ENCODE peak calls at places on chromosomes 1 and 21, in seven cellular contexts. One of them, this sample, is unnamed.

GRCh38 chr1:6770727-6771567 is 14.3 kb upstream of the CAMTA1 start:
- DNase-seq in upper lobe of right lung: no peak
- DNase-seq in GM04504: no peak
- DNase-seq in NCI-H1092 treated with DMSO at 0.1 percent for 48 hours: no peak
- DNase-seq in spleen: no peak
- DNase-seq in cardiac fibroblast: peak; percentile 39
- DNase-seq in heart left ventricle: no peak
- DNase-seq in this sample: peak; percentile 59

GRCh38 chr1:61752921-61753389 is 10.7 kb downstream of the PATJ start:
- DNase-seq in upper lobe of right lung: no peak
- DNase-seq in GM04504: no peak
- DNase-seq in NCI-H1092 treated with DMSO at 0.1 percent for 48 hours: no peak
- DNase-seq in spleen: no peak
- DNase-seq in cardiac fibroblast: no peak
- DNase-seq in heart left ventricle: no peak
- DNase-seq in this sample: no peak

GRCh38 chr1:113963281-113963906 is 15.9 kb upstream of the OLFML3 start:
- DNase-seq in upper lobe of right lung: no peak
- DNase-seq in GM04504: no peak
- DNase-seq in NCI-H1092 treated with DMSO at 0.1 percent for 48 hours: no peak
- DNase-seq in spleen: no peak
- DNase-seq in cardiac fibroblast: peak; percentile 38
- DNase-seq in heart left ventricle: no peak
- DNase-seq in this sample: no peak

GRCh38 chr1:153509036-153509435 is 26.8 kb downstream of the S100A6 start:
- DNase-seq in upper lobe of right lung: no peak
- DNase-seq in GM04504: no peak
- DNase-seq in NCI-H1092 treated with DMSO at 0.1 percent for 48 hours: no peak
- DNase-seq in spleen: no peak
- DNase-seq in cardiac fibroblast: no peak
- DNase-seq in heart left ventricle: no peak
- DNase-seq in this sample: no peak

GRCh38 chr1:234975122-234975940 is 153.3 kb downstream of the TOMM20 start:
- DNase-seq in upper lobe of right lung: peak; percentile 15
- DNase-seq in GM04504: peak; percentile 89
- DNase-seq in NCI-H1092 treated with DMSO at 0.1 percent for 48 hours: peak; percentile 76
- DNase-seq in spleen: no peak
- DNase-seq in cardiac fibroblast: peak; percentile 96
- DNase-seq in heart left ventricle: no peak
- DNase-seq in this sample: peak; percentile 85

GRCh38 chr1:219773775-219774174 is 154.6 kb downstream of the SLC30A10 start:
- DNase-seq in upper lobe of right lung: no peak
- DNase-seq in GM04504: no peak
- DNase-seq in NCI-H1092 treated with DMSO at 0.1 percent for 48 hours: no peak
- DNase-seq in spleen: no peak
- DNase-seq in cardiac fibroblast: no peak
- DNase-seq in heart left ventricle: no peak
- DNase-seq in this sample: no peak

GRCh38 chr1:59520759-59521442 is 224.0 kb downstream of the FGGY start:
- DNase-seq in upper lobe of right lung: no peak
- DNase-seq in GM04504: no peak
- DNase-seq in NCI-H1092 treated with DMSO at 0.1 percent for 48 hours: no peak
- DNase-seq in spleen: no peak
- DNase-seq in cardiac fibroblast: peak; percentile 89
- DNase-seq in heart left ventricle: peak; percentile 25
- DNase-seq in this sample: no peak

GRCh38 chr1:117284408-117285215 is 73.9 kb upstream of the VTCN1 start:
- DNase-seq in upper lobe of right lung: no peak
- DNase-seq in GM04504: peak; percentile 41
- DNase-seq in NCI-H1092 treated with DMSO at 0.1 percent for 48 hours: peak; percentile 72
- DNase-seq in spleen: no peak
- DNase-seq in cardiac fibroblast: peak; percentile 65
- DNase-seq in heart left ventricle: no peak
- DNase-seq in this sample: no peak

GRCh38 chr1:202623075-202623474 is 87.2 kb downstream of the SYT2 start:
- DNase-seq in upper lobe of right lung: no peak
- DNase-seq in GM04504: no peak
- DNase-seq in NCI-H1092 treated with DMSO at 0.1 percent for 48 hours: no peak
- DNase-seq in spleen: peak; percentile 67
- DNase-seq in cardiac fibroblast: peak; percentile 64
- DNase-seq in heart left ventricle: peak; percentile 38
- DNase-seq in this sample: peak; percentile 88

GRCh38 chr1:92096317-92096716 is 16.2 kb downstream of the BTBD8 start:
- DNase-seq in upper lobe of right lung: no peak
- DNase-seq in GM04504: no peak
- DNase-seq in NCI-H1092 treated with DMSO at 0.1 percent for 48 hours: no peak
- DNase-seq in spleen: no peak
- DNase-seq in cardiac fibroblast: no peak
- DNase-seq in heart left ventricle: no peak
- DNase-seq in this sample: no peak

GRCh38 chr1:27504588-27505419 is 14.8 kb upstream of the WASF2 start:
- DNase-seq in upper lobe of right lung: no peak
- DNase-seq in GM04504: no peak
- DNase-seq in NCI-H1092 treated with DMSO at 0.1 percent for 48 hours: no peak
- DNase-seq in spleen: peak; percentile 90
- DNase-seq in cardiac fibroblast: peak; percentile 91
- DNase-seq in heart left ventricle: peak; percentile 91
- DNase-seq in this sample: peak; percentile 86

GRCh38 chr1:95183952-95184351 is 50.1 kb upstream of the RWDD3 start:
- DNase-seq in upper lobe of right lung: no peak
- DNase-seq in GM04504: no peak
- DNase-seq in NCI-H1092 treated with DMSO at 0.1 percent for 48 hours: no peak
- DNase-seq in spleen: no peak
- DNase-seq in cardiac fibroblast: peak; percentile 6
- DNase-seq in heart left ventricle: no peak
- DNase-seq in this sample: no peak

GRCh38 chr21:45042664-45043161 is 31.7 kb upstream of the ADARB1 start:
- DNase-seq in upper lobe of right lung: no peak
- DNase-seq in GM04504: no peak
- DNase-seq in NCI-H1092 treated with DMSO at 0.1 percent for 48 hours: no peak
- DNase-seq in spleen: no peak
- DNase-seq in cardiac fibroblast: no peak
- DNase-seq in heart left ventricle: no peak
- DNase-seq in this sample: no peak

GRCh38 chr1:234556245-234556943 is 53.6 kb downstream of the IRF2BP2 start:
- DNase-seq in upper lobe of right lung: no peak
- DNase-seq in GM04504: no peak
- DNase-seq in NCI-H1092 treated with DMSO at 0.1 percent for 48 hours: no peak
- DNase-seq in spleen: no peak
- DNase-seq in cardiac fibroblast: no peak
- DNase-seq in heart left ventricle: no peak
- DNase-seq in this sample: no peak

GRCh38 chr1:109488201-109488600 is 4.5 kb downstream of the ATXN7L2 start:
- DNase-seq in upper lobe of right lung: no peak
- DNase-seq in GM04504: no peak
- DNase-seq in NCI-H1092 treated with DMSO at 0.1 percent for 48 hours: no peak
- DNase-seq in spleen: no peak
- DNase-seq in cardiac fibroblast: no peak
- DNase-seq in heart left ventricle: no peak
- DNase-seq in this sample: no peak

GRCh38 chr1:119731741-119732430 is 20.2 kb downstream of the PHGDH start:
- DNase-seq in upper lobe of right lung: no peak
- DNase-seq in GM04504: no peak
- DNase-seq in NCI-H1092 treated with DMSO at 0.1 percent for 48 hours: no peak
- DNase-seq in spleen: no peak
- DNase-seq in cardiac fibroblast: no peak
- DNase-seq in heart left ventricle: no peak
- DNase-seq in this sample: no peak

GRCh38 chr1:27435566-27436203 is 43.3 kb downstream of the GPR3 start:
- DNase-seq in upper lobe of right lung: no peak
- DNase-seq in GM04504: no peak
- DNase-seq in NCI-H1092 treated with DMSO at 0.1 percent for 48 hours: no peak
- DNase-seq in spleen: no peak
- DNase-seq in cardiac fibroblast: no peak
- DNase-seq in heart left ventricle: no peak
- DNase-seq in this sample: no peak

GRCh38 chr1:19925342-19926070 is 2.1 kb upstream of the PLA2G2E start:
- DNase-seq in upper lobe of right lung: no peak
- DNase-seq in GM04504: no peak
- DNase-seq in NCI-H1092 treated with DMSO at 0.1 percent for 48 hours: no peak
- DNase-seq in spleen: no peak
- DNase-seq in cardiac fibroblast: no peak
- DNase-seq in heart left ventricle: no peak
- DNase-seq in this sample: no peak

GRCh38 chr1:92752719-92753118 is 32.2 kb downstream of the EVI5 start:
- DNase-seq in upper lobe of right lung: no peak
- DNase-seq in GM04504: no peak
- DNase-seq in NCI-H1092 treated with DMSO at 0.1 percent for 48 hours: no peak
- DNase-seq in spleen: no peak
- DNase-seq in cardiac fibroblast: no peak
- DNase-seq in heart left ventricle: no peak
- DNase-seq in this sample: no peak

GRCh38 chr21:18522181-18522771 is 118.7 kb upstream of the TMPRSS15 start:
- DNase-seq in upper lobe of right lung: no peak
- DNase-seq in GM04504: no peak
- DNase-seq in NCI-H1092 treated with DMSO at 0.1 percent for 48 hours: peak; percentile 39
- DNase-seq in spleen: no peak
- DNase-seq in cardiac fibroblast: no peak
- DNase-seq in heart left ventricle: no peak
- DNase-seq in this sample: no peak

GRCh38 chr21:39575778-39576177 is 37.0 kb upstream of the B3GALT5 start:
- DNase-seq in upper lobe of right lung: no peak
- DNase-seq in GM04504: no peak
- DNase-seq in NCI-H1092 treated with DMSO at 0.1 percent for 48 hours: no peak
- DNase-seq in spleen: no peak
- DNase-seq in cardiac fibroblast: no peak
- DNase-seq in heart left ventricle: no peak
- DNase-seq in this sample: no peak

GRCh38 chr21:44489962-44490361 is 34.7 kb downstream of the LRRC3 start:
- DNase-seq in upper lobe of right lung: no peak
- DNase-seq in GM04504: no peak
- DNase-seq in NCI-H1092 treated with DMSO at 0.1 percent for 48 hours: no peak
- DNase-seq in spleen: peak; percentile 15
- DNase-seq in cardiac fibroblast: no peak
- DNase-seq in heart left ventricle: no peak
- DNase-seq in this sample: no peak

GRCh38 chr1:208249300-208249699 is 5.1 kb upstream of the PLXNA2 start:
- DNase-seq in upper lobe of right lung: no peak
- DNase-seq in GM04504: no peak
- DNase-seq in NCI-H1092 treated with DMSO at 0.1 percent for 48 hours: no peak
- DNase-seq in spleen: no peak
- DNase-seq in cardiac fibroblast: no peak
- DNase-seq in heart left ventricle: no peak
- DNase-seq in this sample: no peak

GRCh38 chr1:231226161-231226560 is 14.9 kb upstream of the GNPAT start:
- DNase-seq in upper lobe of right lung: no peak
- DNase-seq in GM04504: no peak
- DNase-seq in NCI-H1092 treated with DMSO at 0.1 percent for 48 hours: no peak
- DNase-seq in spleen: no peak
- DNase-seq in cardiac fibroblast: no peak
- DNase-seq in heart left ventricle: no peak
- DNase-seq in this sample: no peak

GRCh38 chr21:42219606-42220137 is 732 bp downstream of the ABCG1 start:
- DNase-seq in upper lobe of right lung: peak; percentile 78
- DNase-seq in GM04504: no peak
- DNase-seq in NCI-H1092 treated with DMSO at 0.1 percent for 48 hours: peak; percentile 65
- DNase-seq in spleen: peak; percentile 92
- DNase-seq in cardiac fibroblast: no peak
- DNase-seq in heart left ventricle: no peak
- DNase-seq in this sample: no peak

GRCh38 chr1:154860154-154860870 is 9.8 kb downstream of the KCNN3 start:
- DNase-seq in upper lobe of right lung: no peak
- DNase-seq in GM04504: no peak
- DNase-seq in NCI-H1092 treated with DMSO at 0.1 percent for 48 hours: no peak
- DNase-seq in spleen: no peak
- DNase-seq in cardiac fibroblast: no peak
- DNase-seq in heart left ventricle: no peak
- DNase-seq in this sample: no peak